ENCODE peak calls at places on chromosomes 6 and 20, in ten cellular contexts. A is GM23338, K is IMR-90, M is heart right ventricle, L is LHCN-M2, U is aorta, O is bronchial epithelial cell, Y is pancreas, Q is HEK293T, I is HAP-1. S is an unnamed sample.

GRCh38 chr20:6708010-6708409 is 59.5 kb upstream of the BMP2 start:
- DNase-seq in A (no peak), K (peak; percentile 84), M (peak; percentile 48), L (peak; percentile 83), U (peak; percentile 84), O (peak; percentile 89), Y (peak; percentile 59), Q (no peak), I (peak; percentile 10), S (no peak)

GRCh38 chr20:57450931-57451330 is 59.7 kb downstream of the RBM38 start:
- DNase-seq in A (no peak), K (no peak), M (no peak), L (no peak), U (no peak), O (no peak), Y (no peak), Q (no peak), I (no peak), S (no peak)

GRCh38 chr20:49397525-49397924 is 84.9 kb downstream of the KCNB1 start:
- DNase-seq in A (no peak), K (peak; percentile 25), M (no peak), L (peak; percentile 89), U (no peak), O (peak; percentile 50), Y (no peak), Q (no peak), I (no peak), S (no peak)

GRCh38 chr6:163427498-163428254 is 13.2 kb downstream of the QKI start:
- DNase-seq in A (peak; percentile 63), K (peak; percentile 82), M (no peak), L (peak; percentile 79), U (no peak), O (peak; percentile 73), Y (no peak), Q (no peak), I (no peak), S (no peak)

GRCh38 chr6:118284736-118285360 is 263.2 kb upstream of the PLN start:
- DNase-seq in A (peak; percentile 13), K (peak; percentile 52), M (no peak), L (peak; percentile 16), U (no peak), O (no peak), Y (no peak), Q (no peak), I (no peak), S (no peak)

GRCh38 chr20:14337400-14338171 is at the start of gene FLRT3:
- DNase-seq in A (peak; percentile 93), K (peak; percentile 96), M (peak; percentile 54), L (peak; percentile 97), U (peak; percentile 81), O (peak; percentile 99), Y (peak; percentile 87), Q (peak; percentile 80), I (peak; percentile 62), S (no peak)

GRCh38 chr20:35695245-35695749 is 3.9 kb downstream of the NFS1 start:
- DNase-seq in A (no peak), K (no peak), M (no peak), L (no peak), U (peak; percentile 9), O (no peak), Y (no peak), Q (no peak), I (no peak), S (no peak)

GRCh38 chr6:106508836-106509235 is 120.5 kb downstream of the RTN4IP1 start:
- DNase-seq in A (no peak), K (peak; percentile 52), M (no peak), L (no peak), U (no peak), O (peak; percentile 82), Y (no peak), Q (no peak), I (no peak), S (no peak)

GRCh38 chr6:11575408-11576033 is 38.0 kb downstream of the TMEM170B start:
- DNase-seq in A (peak; percentile 86), K (peak; percentile 84), M (peak; percentile 56), L (peak; percentile 66), U (no peak), O (peak; percentile 86), Y (peak; percentile 76), Q (peak; percentile 65), I (peak; percentile 73), S (no peak)

GRCh38 chr20:58075980-58076749 is 152.3 kb downstream of the ANKRD60 start:
- DNase-seq in A (no peak), K (no peak), M (no peak), L (no peak), U (no peak), O (no peak), Y (peak; percentile 5), Q (no peak), I (no peak), S (no peak)

GRCh38 chr6:155939253-155939652 is 483.6 kb upstream of the NOX3 start:
- DNase-seq in A (no peak), K (no peak), M (no peak), L (no peak), U (no peak), O (no peak), Y (no peak), Q (no peak), I (no peak), S (no peak)

GRCh38 chr20:10511507-10512231 is 76.6 kb downstream of the SLX4IP start:
- DNase-seq in A (peak; percentile 60), K (peak; percentile 99), M (peak; percentile 76), L (peak; percentile 99), U (peak; percentile 91), O (peak; percentile 98), Y (peak; percentile 71), Q (peak; percentile 57), I (peak; percentile 55), S (no peak)

GRCh38 chr6:125220712-125221111 is 67.1 kb downstream of the TPD52L1 start:
- DNase-seq in A (no peak), K (peak; percentile 44), M (peak; percentile 32), L (no peak), U (no peak), O (no peak), Y (no peak), Q (no peak), I (no peak), S (no peak)

GRCh38 chr20:10864076-10864672 is 190.4 kb upstream of the JAG1 start:
- DNase-seq in A (peak; percentile 32), K (no peak), M (peak; percentile 24), L (no peak), U (no peak), O (peak; percentile 80), Y (peak; percentile 64), Q (no peak), I (no peak), S (no peak)

GRCh38 chr6:84249724-84250123 is 22.3 kb upstream of the CEP162 start:
- DNase-seq in A (no peak), K (no peak), M (no peak), L (peak; percentile 35), U (no peak), O (peak; percentile 18), Y (no peak), Q (no peak), I (no peak), S (no peak)

GRCh38 chr6:156780117-156780641 is 3.0 kb downstream of the ARID1B start:
- DNase-seq in A (peak; percentile 70), K (peak; percentile 96), M (peak; percentile 39), L (peak; percentile 93), U (no peak), O (peak; percentile 96), Y (peak; percentile 50), Q (peak; percentile 68), I (peak; percentile 76), S (no peak)

GRCh38 chr20:62156592-62157386 is 13.2 kb downstream of the SS18L1 start:
- DNase-seq in A (peak; percentile 87), K (peak; percentile 19), M (peak; percentile 59), L (peak; percentile 39), U (peak; percentile 91), O (no peak), Y (peak; percentile 71), Q (peak; percentile 84), I (peak; percentile 85), S (peak; percentile 64)

GRCh38 chr6:44222987-44223470 is 366 bp upstream of the SLC29A1 start:
- DNase-seq in A (peak; percentile 28), K (no peak), M (no peak), L (no peak), U (peak; percentile 83), O (no peak), Y (no peak), Q (no peak), I (no peak), S (no peak)

GRCh38 chr20:23528867-23529431 is 38.0 kb downstream of the CST8 start:
- DNase-seq in A (no peak), K (no peak), M (no peak), L (peak; percentile 3), U (no peak), O (peak; percentile 84), Y (no peak), Q (no peak), I (no peak), S (no peak)

GRCh38 chr6:95093154-95093553 is 484.2 kb upstream of the MANEA start:
- DNase-seq in A (no peak), K (peak; percentile 29), M (no peak), L (no peak), U (no peak), O (peak; percentile 85), Y (no peak), Q (no peak), I (no peak), S (no peak)

GRCh38 chr20:49100934-49101333 is 54.8 kb downstream of the CSE1L start:
- DNase-seq in A (no peak), K (peak; percentile 3), M (no peak), L (no peak), U (no peak), O (no peak), Y (no peak), Q (no peak), I (no peak), S (no peak)

GRCh38 chr20:3126527-3126859 is 33.2 kb downstream of the FASTKD5 start:
- DNase-seq in A (no peak), K (no peak), M (no peak), L (no peak), U (no peak), O (no peak), Y (no peak), Q (no peak), I (no peak), S (no peak)

GRCh38 chr6:52418606-52419005 is 1.5 kb upstream of the EFHC1 start:
- DNase-seq in A (no peak), K (no peak), M (no peak), L (no peak), U (no peak), O (no peak), Y (no peak), Q (no peak), I (no peak), S (no peak)

GRCh38 chr20:57672164-57672563 is 37.7 kb downstream of the PMEPA1 start:
- DNase-seq in A (no peak), K (peak; percentile 10), M (peak; percentile 70), L (no peak), U (peak; percentile 85), O (no peak), Y (no peak), Q (no peak), I (no peak), S (no peak)

GRCh38 chr6:161701051-161701450 is 427.2 kb upstream of the AGPAT4 start:
- DNase-seq in A (no peak), K (no peak), M (no peak), L (no peak), U (no peak), O (no peak), Y (no peak), Q (no peak), I (no peak), S (no peak)

GRCh38 chr6:115444079-115444478 is 616.6 kb downstream of the FRK start:
- DNase-seq in A (no peak), K (no peak), M (no peak), L (no peak), U (no peak), O (no peak), Y (no peak), Q (no peak), I (no peak), S (no peak)

GRCh38 chr20:10786678-10787077 is 112.9 kb upstream of the JAG1 start:
- DNase-seq in A (no peak), K (no peak), M (no peak), L (no peak), U (no peak), O (no peak), Y (no peak), Q (no peak), I (no peak), S (no peak)

GRCh38 chr6:21748343-21749063 is 155.0 kb downstream of the SOX4 start:
- DNase-seq in A (peak; percentile 60), K (peak; percentile 61), M (no peak), L (peak; percentile 80), U (no peak), O (peak; percentile 80), Y (no peak), Q (peak; percentile 50), I (peak; percentile 63), S (no peak)

S was measured in central memory CD8-positive, alpha-beta T cell.